ENCODE peak calls at places on chromosomes 1 and 21, in eight cellular contexts. V is NCI-H1092, I is heart left ventricle, P is skeletal muscle cell, L is mesothelial cell of epicardium, M is Kasumi-1, X is T-helper 9 cell, F is DMS153. Z is an unnamed sample.

GRCh38 chr1:50109647-50110075 is 941 bp downstream of the ELAVL4 start:
- DNase-seq in L (no peak), I (no peak), V (peak), X (no peak), M (no peak), P (no peak), F (peak), Z (no peak)

GRCh38 chr1:64663654-64664053 is 81.2 kb upstream of the RAVER2 start:
- DNase-seq in P (no peak), M (peak), I (no peak), F (no peak), L (no peak), V (no peak), X (no peak), Z (no peak)

GRCh38 chr1:37732111-37732780 is 32.7 kb downstream of the EPHA10 start:
- DNase-seq in M (no peak), V (no peak), X (no peak), F (no peak), P (no peak), L (no peak), I (no peak), Z (no peak)

GRCh38 chr1:207461649-207462048 is 7.5 kb downstream of the CR2 start:
- DNase-seq in L (no peak), F (no peak), M (no peak), X (no peak), V (no peak), I (no peak), P (no peak), Z (no peak)

GRCh38 chr1:202551683-202552082 is 158.6 kb downstream of the SYT2 start:
- DNase-seq in X (no peak), F (no peak), L (peak), I (no peak), V (no peak), P (no peak), M (no peak), Z (peak)

GRCh38 chr1:31897534-31898100 is 40.6 kb downstream of the PTP4A2 start:
- DNase-seq in X (no peak), I (no peak), P (no peak), V (no peak), F (no peak), M (no peak), L (no peak), Z (no peak)

GRCh38 chr1:3776231-3777030 is 3.9 kb downstream of the SMIM1 start:
- DNase-seq in P (no peak), I (no peak), M (no peak), V (no peak), L (no peak), X (no peak), F (peak), Z (peak)

GRCh38 chr1:71473331-71473730 is 392.5 kb upstream of the ZRANB2 start:
- DNase-seq in L (no peak), P (no peak), V (no peak), F (peak), I (no peak), X (no peak), M (no peak), Z (no peak)

GRCh38 chr21:17658931-17659330 is 46.2 kb upstream of the BTG3 start:
- DNase-seq in M (no peak), L (no peak), X (no peak), F (no peak), I (no peak), P (no peak), V (no peak), Z (no peak)

GRCh38 chr1:210726621-210727020 is 397.9 kb downstream of the HHAT start:
- DNase-seq in L (peak), I (no peak), V (no peak), M (no peak), P (no peak), X (no peak), F (no peak), Z (peak)

GRCh38 chr1:159870704-159871103 is 8.2 kb upstream of the VSIG8 start:
- DNase-seq in M (no peak), P (no peak), V (no peak), X (no peak), F (no peak), L (no peak), I (no peak), Z (no peak)

GRCh38 chr21:28220670-28221069 is 772.0 kb downstream of the LTN1 start:
- DNase-seq in X (no peak), I (no peak), F (no peak), L (no peak), P (no peak), M (no peak), V (no peak), Z (no peak)

Z was measured in renal cortical epithelial cell.